ENCODE peak calls at places on chromosomes 16 and 17, in six cellular contexts. H is K562, R is neural progenitor cell, J is DND-41, V is GM23248, M is H9. S is an unnamed sample.

GRCh38 chr17:42832934-42833770 is at the start of gene PSME3:
- DNase-seq in H (peak; percentile 90), R (peak; percentile 93), J (peak; percentile 88), V (peak; percentile 97), M (peak; percentile 96), S (no peak)

GRCh38 chr16:1156983-1157638 is 4.2 kb downstream of the CACNA1H start:
- DNase-seq in H (no peak), R (no peak), J (no peak), V (no peak), M (no peak), S (no peak)

GRCh38 chr16:74817851-74818250 is 43.2 kb upstream of the FA2H start:
- DNase-seq in H (no peak), R (peak; percentile 19), J (no peak), V (no peak), M (peak; percentile 60), S (no peak)

GRCh38 chr17:20154601-20155000 is 145.4 kb downstream of the SPECC1 start:
- DNase-seq in H (no peak), R (no peak), J (no peak), V (no peak), M (no peak), S (no peak)

GRCh38 chr17:37107406-37108083 is 158.8 kb downstream of the AATF start:
- DNase-seq in H (no peak), R (no peak), J (no peak), V (peak; percentile 57), M (peak; percentile 53), S (no peak)

GRCh38 chr17:8488931-8489330 is 53.2 kb downstream of the NDEL1 start:
- DNase-seq in H (no peak), R (no peak), J (no peak), V (peak; percentile 99), M (no peak), S (no peak)

GRCh38 chr17:42953669-42954068 is 10.6 kb downstream of the AARSD1 start:
- DNase-seq in H (no peak), R (no peak), J (no peak), V (no peak), M (no peak), S (no peak)

GRCh38 chr16:50497592-50497991 is 50.6 kb upstream of the NKD1 start:
- DNase-seq in H (no peak), R (no peak), J (no peak), V (peak; percentile 85), M (no peak), S (no peak)

GRCh38 chr17:29723283-29724047 is 100.8 kb upstream of the CORO6 start:
- DNase-seq in H (no peak), R (no peak), J (no peak), V (no peak), M (no peak), S (no peak)

GRCh38 chr16:200388-200787 is 20.1 kb downstream of the HBQ1 start:
- DNase-seq in H (no peak), R (no peak), J (no peak), V (peak; percentile 91), M (no peak), S (no peak)

GRCh38 chr17:81514735-81515529 is 2.3 kb upstream of the ACTG1 start:
- DNase-seq in H (peak; percentile 27), R (peak; percentile 89), J (peak; percentile 78), V (peak; percentile 88), M (peak; percentile 85), S (no peak)

GRCh38 chr16:68289621-68290329 is 21.0 kb downstream of the SLC7A6OS start:
- DNase-seq in H (peak; percentile 61), R (no peak), J (no peak), V (peak; percentile 54), M (no peak), S (no peak)

GRCh38 chr16:21159281-21159951 is 942 bp downstream of the LDAF1 start:
- DNase-seq in H (peak; percentile 29), R (peak; percentile 71), J (peak; percentile 10), V (peak; percentile 55), M (peak; percentile 71), S (no peak)

GRCh38 chr16:80716564-80717139 is 87.7 kb downstream of the CDYL2 start:
- DNase-seq in H (no peak), R (no peak), J (no peak), V (no peak), M (no peak), S (no peak)

GRCh38 chr17:7177954-7178477 is 1.2 kb downstream of the ASGR1 start:
- DNase-seq in H (peak; percentile 34), R (peak; percentile 51), J (peak; percentile 39), V (peak; percentile 61), M (peak; percentile 78), S (no peak)
- H3K9ac ChIP-seq in H (peak overlapping the region; percentile 40), R (no peak overlapping the region), J (peak overlapping the region; percentile 58), V (peak overlapping the region; percentile 59), M (peak overlapping the region; percentile 39), S (peak overlapping the region; percentile 5)

GRCh38 chr17:75832652-75833400 is 11.4 kb downstream of the UNC13D start:
- DNase-seq in H (no peak), R (no peak), J (peak; percentile 25), V (no peak), M (peak; percentile 95), S (no peak)
- H3K9ac ChIP-seq in H (peak overlapping the region; percentile 81), R (no peak overlapping the region), J (no peak overlapping the region), V (no peak overlapping the region), M (no peak overlapping the region), S (no peak overlapping the region)

GRCh38 chr16:28977703-28978641 is 3.4 kb downstream of the SPNS1 start:
- DNase-seq in H (peak; percentile 58), R (peak; percentile 43), J (no peak), V (no peak), M (peak; percentile 66), S (no peak)

GRCh38 chr16:28975158-28975603 is 603 bp downstream of the SPNS1 start:
- DNase-seq in H (peak; percentile 36), R (peak; percentile 18), J (no peak), V (peak; percentile 47), M (no peak), S (no peak)

GRCh38 chr16:28974437-28975157 is at the start of gene SPNS1:
- DNase-seq in H (peak; percentile 96), R (peak; percentile 99), J (peak; percentile 94), V (peak; percentile 99), M (peak; percentile 98), S (peak; percentile 75)

DNA sequence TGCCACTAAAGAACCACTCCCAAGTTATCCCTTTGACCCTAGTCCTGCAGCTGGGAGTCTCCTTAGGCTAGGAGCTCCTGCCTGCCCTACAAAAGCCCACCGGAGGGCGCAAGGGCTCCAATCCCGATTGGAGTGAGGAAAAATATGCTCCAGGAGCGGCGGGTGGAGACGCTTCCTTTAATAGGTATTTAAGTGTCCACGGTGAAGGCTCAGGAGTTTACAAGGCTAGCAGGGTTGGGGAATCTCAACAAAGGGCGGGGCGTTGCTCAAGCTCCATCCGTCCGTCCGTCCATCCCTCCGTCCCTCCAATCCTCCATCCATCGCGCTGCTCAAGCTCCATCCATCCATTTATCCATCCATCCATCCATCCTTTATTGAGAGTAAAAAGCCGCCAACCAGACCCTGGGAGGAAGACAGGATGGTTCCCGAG is 556 bp upstream of the SPNS1 start:
- DNase-seq in H (peak; percentile 71), R (peak; percentile 88), J (peak; percentile 57), V (peak; percentile 88), M (peak; percentile 70), S (peak; percentile 49)
- H3K9ac ChIP-seq in H (peak overlapping the region; percentile 97), R (peak overlapping the region; percentile 61), J (peak overlapping the region; percentile 70), V (peak overlapping the region; percentile 99), M (peak overlapping the region; percentile 71), S (peak overlapping the region; percentile 88)

DNA sequence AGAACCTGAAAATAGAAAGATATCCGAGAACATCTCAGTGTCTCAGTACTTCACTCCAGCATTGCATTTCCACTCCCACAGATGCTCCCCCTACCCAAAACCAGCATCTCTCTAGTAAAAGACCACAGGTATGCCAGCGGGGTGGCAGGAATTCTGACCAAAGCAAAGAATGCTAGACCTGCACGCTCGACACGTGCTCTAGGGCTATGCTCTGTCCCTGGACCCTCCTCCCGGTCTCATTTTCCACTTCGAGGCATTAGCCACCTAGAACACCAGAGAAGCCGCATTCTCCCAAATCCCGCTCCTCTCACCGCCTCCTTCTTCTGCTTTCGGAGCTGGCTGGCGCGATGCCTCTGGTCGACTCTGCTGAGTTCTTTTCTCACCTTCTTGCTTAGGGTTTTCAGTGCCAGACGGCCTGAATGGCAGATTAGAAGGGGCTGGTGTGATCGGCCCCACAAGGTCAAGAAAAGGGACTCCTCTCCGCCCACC is 487 bp downstream of the TSR1 start:
- DNase-seq in H (peak; percentile 26), R (peak; percentile 36), J (no peak), V (peak; percentile 40), M (no peak), S (no peak)
- H3K9ac ChIP-seq in H (peak overlapping the region; percentile 97), R (peak overlapping the region; percentile 91), J (peak overlapping the region; percentile 90), V (peak overlapping the region; percentile 94), M (peak overlapping the region; percentile 80), S (peak overlapping the region; percentile 96)

DNA sequence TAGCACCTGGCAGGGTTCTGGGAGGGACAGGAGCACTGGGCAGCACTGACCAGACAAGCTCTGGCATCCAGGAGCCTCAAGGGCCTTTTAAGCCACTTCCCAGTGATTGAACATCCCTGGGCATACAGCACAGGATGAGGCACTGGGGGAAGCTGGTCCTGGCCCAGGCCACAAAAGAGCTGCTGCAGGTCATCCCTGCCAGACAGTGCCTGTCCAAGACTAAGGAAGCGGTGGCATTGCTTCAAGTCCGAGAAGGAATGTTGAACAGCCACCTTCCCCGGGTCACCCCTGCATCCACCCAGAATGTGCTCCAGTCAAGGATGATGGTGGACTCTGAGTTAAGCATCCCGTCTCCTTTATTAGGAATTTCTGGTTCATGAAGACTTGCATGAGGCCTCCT is 1.2 kb upstream of the OSBPL7 start:
- DNase-seq in H (no peak), R (no peak), J (no peak), V (no peak), M (no peak), S (no peak)
- H3K9ac ChIP-seq in H (peak overlapping the region; percentile 36), R (no peak overlapping the region), J (no peak overlapping the region), V (no peak overlapping the region), M (no peak overlapping the region), S (no peak overlapping the region)

GRCh38 chr17:47715669-47716325 is 17.2 kb upstream of the TBX21 start:
- DNase-seq in H (no peak), R (no peak), J (no peak), V (no peak), M (no peak), S (no peak)
- H3K9ac ChIP-seq in H (peak overlapping the region; percentile 19), R (no peak overlapping the region), J (no peak overlapping the region), V (no peak overlapping the region), M (no peak overlapping the region), S (no peak overlapping the region)

GRCh38 chr16:66660422-66661209 is 35.9 kb downstream of the CMTM4 start:
- DNase-seq in H (peak; percentile 52), R (peak; percentile 75), J (no peak), V (peak; percentile 94), M (no peak), S (no peak)
- H3K9ac ChIP-seq in H (peak overlapping the region; percentile 32), R (no peak overlapping the region), J (no peak overlapping the region), V (peak overlapping the region; percentile 77), M (no peak overlapping the region), S (peak overlapping the region; percentile 62)

GRCh38 chr17:35789044-35789443 is 6.4 kb downstream of the MMP28 start:
- DNase-seq in H (no peak), R (no peak), J (no peak), V (peak; percentile 30), M (no peak), S (no peak)
- H3K9ac ChIP-seq in H (no peak overlapping the region), R (no peak overlapping the region), J (no peak overlapping the region), V (peak overlapping the region; percentile 59), M (no peak overlapping the region), S (peak overlapping the region; percentile 81)

DNA sequence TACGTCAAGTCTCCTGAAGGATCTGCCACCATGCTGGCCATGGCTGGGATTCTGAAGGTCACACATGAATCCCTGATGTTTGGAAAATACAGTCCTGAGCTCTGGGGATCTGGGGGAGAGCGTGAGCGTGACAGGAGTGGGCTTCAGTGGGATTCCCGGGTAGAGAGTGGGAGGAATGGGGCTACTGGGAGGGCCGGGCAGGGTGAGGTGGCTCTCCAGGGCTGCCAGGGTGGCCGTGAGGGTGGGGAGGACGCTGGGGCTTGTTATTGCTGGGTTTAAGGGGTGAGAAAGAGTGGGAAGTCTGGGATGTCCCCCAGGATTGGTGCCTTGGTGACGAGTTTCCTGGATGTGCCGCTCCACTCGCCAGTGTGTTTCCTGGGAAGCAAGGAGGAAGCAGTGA is 31.3 kb downstream of the FOXL1 start:
- DNase-seq in H (no peak), R (no peak), J (no peak), V (no peak), M (no peak), S (no peak)
- H3K9ac ChIP-seq in H (no peak overlapping the region), R (no peak overlapping the region), J (no peak overlapping the region), V (peak overlapping the region; percentile 50), M (no peak overlapping the region), S (no peak overlapping the region)

S was measured in keratinocyte.